ENCODE peak calls at places on chromosomes 5 and 9, in seven cellular contexts. One of them, this sample, is unnamed.
A peak's percentile ranks its signal among the peaks of the same experiment; 100 is the strongest.

GRCh38 chr9:137405677-137406081 is 17.3 kb downstream of the EXD3 start:
- DNase-seq in epithelial cell of esophagus: no peak
- DNase-seq in NB4: no peak
- DNase-seq in WERI-Rb-1: no peak
- DNase-seq in GM12865: no peak
- DNase-seq in heart right ventricle: no peak
- DNase-seq in psoas muscle: no peak
- DNase-seq in this sample: no peak

GRCh38 chr9:127755558-127756060 is 20.5 kb upstream of the TOR2A start:
- DNase-seq in psoas muscle: no peak
- DNase-seq in GM12865: no peak
- DNase-seq in WERI-Rb-1: no peak
- DNase-seq in heart right ventricle: no peak
- DNase-seq in epithelial cell of esophagus: no peak
- DNase-seq in NB4: no peak
- DNase-seq in this sample: no peak

GRCh38 chr5:95963650-95964410 is 2.2 kb upstream of the ELL2 start:
- DNase-seq in NB4: no peak
- DNase-seq in GM12865: peak; percentile 40
- DNase-seq in WERI-Rb-1: no peak
- DNase-seq in psoas muscle: no peak
- DNase-seq in epithelial cell of esophagus: peak; percentile 92
- DNase-seq in heart right ventricle: no peak
- DNase-seq in this sample: no peak

GRCh38 chr9:136943291-136944093 is 1.0 kb downstream of the FBXW5 start:
- DNase-seq in NB4: peak; percentile 63
- DNase-seq in heart right ventricle: no peak
- DNase-seq in GM12865: peak; percentile 63
- DNase-seq in psoas muscle: no peak
- DNase-seq in WERI-Rb-1: no peak
- DNase-seq in epithelial cell of esophagus: peak; percentile 42
- DNase-seq in this sample: no peak

GRCh38 chr9:16870606-16871357 is at the start of gene BNC2:
- DNase-seq in GM12865: no peak
- DNase-seq in NB4: peak; percentile 97
- DNase-seq in epithelial cell of esophagus: no peak
- DNase-seq in psoas muscle: peak; percentile 52
- DNase-seq in WERI-Rb-1: peak; percentile 53
- DNase-seq in heart right ventricle: peak; percentile 47
- DNase-seq in this sample: no peak

GRCh38 chr5:78271766-78272165 is 22.7 kb downstream of the AP3B1 start:
- DNase-seq in NB4: no peak
- DNase-seq in heart right ventricle: no peak
- DNase-seq in WERI-Rb-1: no peak
- DNase-seq in epithelial cell of esophagus: no peak
- DNase-seq in psoas muscle: no peak
- DNase-seq in GM12865: no peak
- DNase-seq in this sample: no peak

GRCh38 chr5:68409259-68409658 is 193.7 kb downstream of the PIK3R1 start:
- DNase-seq in epithelial cell of esophagus: peak; percentile 91
- DNase-seq in GM12865: no peak
- DNase-seq in WERI-Rb-1: no peak
- DNase-seq in heart right ventricle: no peak
- DNase-seq in psoas muscle: no peak
- DNase-seq in NB4: no peak
- DNase-seq in this sample: no peak

GRCh38 chr9:113347479-113347878 is 1.9 kb upstream of the BSPRY start:
- DNase-seq in heart right ventricle: no peak
- DNase-seq in WERI-Rb-1: no peak
- DNase-seq in NB4: no peak
- DNase-seq in GM12865: no peak
- DNase-seq in epithelial cell of esophagus: no peak
- DNase-seq in psoas muscle: no peak
- DNase-seq in this sample: no peak

GRCh38 chr9:16075695-16076094 is 522.9 kb downstream of the CCDC171 start:
- DNase-seq in GM12865: no peak
- DNase-seq in WERI-Rb-1: no peak
- DNase-seq in epithelial cell of esophagus: no peak
- DNase-seq in heart right ventricle: no peak
- DNase-seq in psoas muscle: no peak
- DNase-seq in NB4: no peak
- DNase-seq in this sample: no peak

GRCh38 chr5:124289641-124290201 is 456.7 kb downstream of the ZNF608 start:
- DNase-seq in GM12865: peak; percentile 22
- DNase-seq in psoas muscle: no peak
- DNase-seq in epithelial cell of esophagus: peak; percentile 77
- DNase-seq in heart right ventricle: no peak
- DNase-seq in NB4: no peak
- DNase-seq in WERI-Rb-1: no peak
- DNase-seq in this sample: no peak

GRCh38 chr5:60334281-60334713 is 365.7 kb downstream of the DEPDC1B start:
- DNase-seq in psoas muscle: no peak
- DNase-seq in GM12865: no peak
- DNase-seq in heart right ventricle: no peak
- DNase-seq in NB4: peak; percentile 25
- DNase-seq in epithelial cell of esophagus: peak; percentile 78
- DNase-seq in WERI-Rb-1: no peak
- DNase-seq in this sample: no peak

GRCh38 chr5:33379757-33380156 is 61.0 kb upstream of the TARS1 start:
- DNase-seq in psoas muscle: no peak
- DNase-seq in GM12865: peak; percentile 37
- DNase-seq in NB4: peak; percentile 57
- DNase-seq in WERI-Rb-1: peak; percentile 9
- DNase-seq in heart right ventricle: no peak
- DNase-seq in epithelial cell of esophagus: peak; percentile 43
- DNase-seq in this sample: no peak

GRCh38 chr5:167355370-167355769 is 936.1 kb upstream of the WWC1 start:
- DNase-seq in heart right ventricle: no peak
- DNase-seq in WERI-Rb-1: no peak
- DNase-seq in GM12865: no peak
- DNase-seq in epithelial cell of esophagus: no peak
- DNase-seq in NB4: no peak
- DNase-seq in psoas muscle: no peak
- DNase-seq in this sample: no peak

GRCh38 chr5:95983067-95983466 is 21.4 kb upstream of the ELL2 start:
- DNase-seq in epithelial cell of esophagus: no peak
- DNase-seq in heart right ventricle: no peak
- DNase-seq in WERI-Rb-1: no peak
- DNase-seq in psoas muscle: no peak
- DNase-seq in GM12865: no peak
- DNase-seq in NB4: no peak
- DNase-seq in this sample: no peak

GRCh38 chr5:2739360-2740050 is 12.0 kb downstream of the IRX2 start:
- DNase-seq in NB4: no peak
- DNase-seq in epithelial cell of esophagus: peak; percentile 52
- DNase-seq in GM12865: no peak
- DNase-seq in psoas muscle: no peak
- DNase-seq in WERI-Rb-1: peak; percentile 20
- DNase-seq in heart right ventricle: no peak
- DNase-seq in this sample: no peak

GRCh38 chr5:2738700-2739359 is 12.6 kb downstream of the IRX2 start:
- DNase-seq in NB4: no peak
- DNase-seq in WERI-Rb-1: peak; percentile 7
- DNase-seq in epithelial cell of esophagus: no peak
- DNase-seq in heart right ventricle: no peak
- DNase-seq in psoas muscle: no peak
- DNase-seq in GM12865: no peak
- DNase-seq in this sample: no peak

GRCh38 chr5:2741946-2742345 is 9.5 kb downstream of the IRX2 start:
- DNase-seq in WERI-Rb-1: no peak
- DNase-seq in psoas muscle: no peak
- DNase-seq in heart right ventricle: no peak
- DNase-seq in GM12865: no peak
- DNase-seq in epithelial cell of esophagus: peak; percentile 27
- DNase-seq in NB4: no peak
- DNase-seq in this sample: no peak

GRCh38 chr5:2740849-2741555 is 10.5 kb downstream of the IRX2 start:
- DNase-seq in psoas muscle: no peak
- DNase-seq in NB4: no peak
- DNase-seq in heart right ventricle: no peak
- DNase-seq in WERI-Rb-1: no peak
- DNase-seq in GM12865: no peak
- DNase-seq in epithelial cell of esophagus: peak; percentile 29
- DNase-seq in this sample: no peak

DNA sequence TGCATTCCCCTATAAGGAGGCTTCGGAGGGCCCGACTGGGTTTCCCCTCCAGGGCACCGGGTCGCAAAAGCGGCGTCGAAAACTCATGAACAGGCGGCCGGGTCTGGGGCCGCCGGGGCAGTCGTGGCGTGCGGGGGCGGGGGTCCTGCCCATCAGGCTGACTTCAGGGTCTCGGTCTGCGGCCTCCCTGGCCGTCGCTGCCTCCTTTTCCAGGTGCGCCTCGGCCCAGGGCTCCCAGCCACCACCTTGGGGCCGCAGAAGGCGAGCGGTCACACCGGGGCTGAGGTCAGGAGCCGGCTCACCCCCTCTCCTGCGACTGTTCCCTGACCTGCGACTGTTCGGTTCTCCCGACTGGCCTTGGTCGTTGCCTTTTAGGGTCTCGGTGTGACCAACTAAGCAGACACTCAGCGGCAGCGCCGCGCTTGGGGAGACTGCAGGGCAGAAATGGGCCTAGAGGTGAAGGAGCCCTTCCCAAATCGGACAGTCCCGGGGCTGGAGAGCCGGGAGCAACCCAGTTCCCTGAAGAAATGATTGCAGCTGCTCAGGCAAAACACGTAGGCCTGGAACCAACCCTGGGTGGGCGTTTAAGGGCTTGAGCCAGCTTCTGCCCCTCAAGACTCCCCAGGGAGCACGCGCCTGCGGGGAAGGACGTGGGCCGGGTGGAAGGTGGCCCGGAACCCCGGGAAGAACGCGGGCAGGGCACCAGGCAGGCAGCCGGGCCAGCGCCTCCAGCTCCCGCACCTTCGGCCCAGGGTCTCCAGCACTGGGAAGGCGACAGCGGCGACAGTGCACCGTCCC is 11.2 kb downstream of the IRX2 start:
- DNase-seq in heart right ventricle: no peak
- DNase-seq in epithelial cell of esophagus: peak; percentile 29
- DNase-seq in psoas muscle: no peak
- DNase-seq in NB4: no peak
- DNase-seq in WERI-Rb-1: peak; percentile 6
- DNase-seq in GM12865: no peak
- DNase-seq in this sample: no peak
- H3K4me3 ChIP-seq in heart right ventricle: peak overlapping the region; percentile 60
- H3K4me3 ChIP-seq in epithelial cell of esophagus: peak overlapping the region; percentile 50
- H3K4me3 ChIP-seq in psoas muscle: peak overlapping the region; percentile 61
- H3K4me3 ChIP-seq in NB4: no peak overlapping the region
- H3K4me3 ChIP-seq in WERI-Rb-1: no peak overlapping the region
- H3K4me3 ChIP-seq in GM12865: no peak overlapping the region
- H3K4me3 ChIP-seq in this sample: no peak overlapping the region

DNA sequence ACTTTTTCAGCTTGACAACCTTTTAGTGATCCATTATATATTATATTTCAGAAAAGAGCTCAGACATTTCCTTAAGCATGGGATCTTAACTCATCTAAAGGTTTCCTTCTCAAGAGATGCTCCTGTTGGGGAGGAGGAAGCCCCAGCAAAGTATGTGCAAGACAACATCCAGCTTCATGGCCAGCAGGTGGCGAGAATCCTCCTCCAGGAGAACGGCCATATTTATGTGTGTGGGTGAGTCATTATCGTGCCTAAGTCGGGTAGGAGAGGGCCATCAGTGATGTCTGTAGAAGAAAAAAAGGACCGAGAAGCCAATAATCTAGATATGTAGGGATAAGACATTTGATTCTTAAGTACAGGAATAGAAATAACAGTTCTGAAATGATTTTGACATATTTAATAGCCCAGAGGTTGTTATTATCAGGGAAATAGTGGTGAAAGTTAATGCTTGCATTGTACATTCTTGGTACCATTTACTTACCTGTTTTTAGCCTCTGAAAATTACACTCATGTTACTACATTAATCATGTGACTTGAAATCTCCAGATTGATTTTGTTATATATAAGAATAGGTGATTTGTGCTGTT is 28.2 kb downstream of the MTRR start:
- DNase-seq in epithelial cell of esophagus: peak; percentile 84
- DNase-seq in GM12865: peak; percentile 53
- DNase-seq in WERI-Rb-1: peak; percentile 60
- DNase-seq in heart right ventricle: no peak
- DNase-seq in NB4: peak; percentile 62
- DNase-seq in psoas muscle: no peak
- DNase-seq in this sample: no peak
- TF ChIP-seq CTCF in epithelial cell of esophagus: peak; percentile 77
- TF ChIP-seq CTCF in GM12865: peak; percentile 40
- TF ChIP-seq CTCF in WERI-Rb-1: peak; percentile 60
- TF ChIP-seq CTCF in heart right ventricle: no peak
- TF ChIP-seq CTCF in NB4: peak; percentile 33
- TF ChIP-seq CTCF in psoas muscle: no peak
- TF ChIP-seq CTCF in this sample: peak; percentile 20

DNA sequence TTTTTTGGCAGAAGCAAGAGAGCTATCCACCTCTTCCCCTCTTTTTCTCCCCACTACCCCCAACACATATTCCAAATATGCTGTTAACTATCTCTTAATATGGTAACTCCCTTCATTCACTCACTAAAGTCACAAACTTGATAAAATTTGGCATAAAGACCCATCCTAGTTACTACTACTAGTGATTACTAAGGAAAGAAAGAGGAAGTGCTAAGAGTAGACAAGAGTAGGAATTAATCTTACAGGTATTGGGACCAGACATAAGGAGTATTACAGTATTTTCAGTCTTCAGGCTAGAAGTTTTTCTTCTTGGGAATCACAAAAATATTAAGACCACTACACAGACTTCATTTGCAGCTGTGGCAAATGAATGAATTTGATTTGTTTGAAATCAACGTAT is 2.2 kb downstream of the ADAMTS6 start:
- DNase-seq in GM12865: no peak
- DNase-seq in psoas muscle: no peak
- DNase-seq in epithelial cell of esophagus: no peak
- DNase-seq in WERI-Rb-1: no peak
- DNase-seq in heart right ventricle: no peak
- DNase-seq in NB4: no peak
- DNase-seq in this sample: no peak
- H3K4me3 ChIP-seq in GM12865: peak overlapping the region; percentile 92
- H3K4me3 ChIP-seq in psoas muscle: peak overlapping the region; percentile 67
- H3K4me3 ChIP-seq in epithelial cell of esophagus: no peak overlapping the region
- H3K4me3 ChIP-seq in WERI-Rb-1: no peak overlapping the region
- H3K4me3 ChIP-seq in heart right ventricle: peak overlapping the region; percentile 54
- H3K4me3 ChIP-seq in NB4: no peak overlapping the region
- H3K4me3 ChIP-seq in this sample: no peak overlapping the region

DNA sequence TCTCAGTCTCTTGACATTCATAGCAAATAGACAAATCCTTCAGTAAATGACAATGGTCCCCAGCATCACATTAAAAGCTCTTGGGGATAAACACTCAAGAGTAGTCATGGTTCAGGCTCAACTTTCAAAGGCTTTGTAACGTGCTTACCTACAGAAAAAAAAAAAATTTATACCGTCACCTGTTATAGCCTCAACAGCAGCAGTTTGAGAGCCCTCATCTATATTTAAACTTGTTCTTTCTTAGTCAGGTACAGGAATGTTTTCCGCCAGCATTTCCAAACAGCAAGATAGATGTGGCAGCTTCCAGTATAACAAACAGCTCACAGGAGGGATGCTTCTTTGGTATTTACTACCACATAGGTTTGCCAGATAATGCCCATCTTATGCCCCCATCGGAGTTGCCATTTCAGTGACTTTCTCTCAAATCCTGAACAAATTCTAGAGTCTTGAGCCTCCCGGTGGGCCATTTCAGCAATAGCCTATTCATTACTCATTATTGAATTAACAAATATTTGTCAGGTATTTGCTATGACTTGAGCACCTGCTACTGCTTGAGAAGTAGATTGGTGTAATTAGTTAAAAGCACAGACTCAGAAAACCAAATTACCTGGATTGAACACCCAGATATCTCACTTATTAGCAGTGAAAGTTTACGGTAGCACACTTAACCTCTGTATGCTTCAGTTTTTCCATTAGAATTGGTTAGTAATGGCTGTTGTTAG is 470.0 kb downstream of the EBF1 start:
- DNase-seq in heart right ventricle: no peak
- DNase-seq in NB4: no peak
- DNase-seq in WERI-Rb-1: no peak
- DNase-seq in epithelial cell of esophagus: no peak
- DNase-seq in psoas muscle: no peak
- DNase-seq in GM12865: no peak
- DNase-seq in this sample: no peak
- TF ChIP-seq CTCF in heart right ventricle: no peak
- TF ChIP-seq CTCF in NB4: no peak
- TF ChIP-seq CTCF in WERI-Rb-1: no peak
- TF ChIP-seq CTCF in epithelial cell of esophagus: no peak
- TF ChIP-seq CTCF in psoas muscle: no peak
- TF ChIP-seq CTCF in GM12865: no peak
- TF ChIP-seq CTCF in this sample: no peak